ENCODE peak calls at places on chromosome 2, in six cellular contexts. A is K562, R is GM12878, C is GM12891, K is HepG2, Z is H1. P is an unnamed sample.

GRCh38 chr2:88599527-88599926 is 27.7 kb downstream of the EIF2AK3 start:
- DNase-seq in A (no peak), R (no peak), C (no peak), K (no peak), Z (no peak), P (no peak)

GRCh38 chr2:20522311-20522710 is 75.4 kb downstream of the RHOB start:
- DNase-seq in A (no peak), R (no peak), C (no peak), K (no peak), Z (no peak), P (no peak)

GRCh38 chr2:88880441-88880953 is 189.0 kb downstream of the RPIA start:
- DNase-seq in A (peak), R (no peak), C (no peak), K (peak), Z (no peak), P (no peak)

GRCh38 chr2:46719499-46719898 is 196.1 kb downstream of the MCFD2 start:
- DNase-seq in A (no peak), R (no peak), C (no peak), K (no peak), Z (no peak), P (no peak)

GRCh38 chr2:149098722-149099121 is 60.2 kb downstream of the LYPD6B start:
- DNase-seq in A (no peak), R (no peak), C (no peak), K (no peak), Z (no peak), P (no peak)

GRCh38 chr2:182870227-182870626 is 3.8 kb upstream of the FRZB start:
- DNase-seq in A (peak), R (no peak), C (peak), K (peak), Z (peak), P (no peak)

GRCh38 chr2:68482296-68482695 is 14.9 kb downstream of the APLF start:
- DNase-seq in A (no peak), R (no peak), C (no peak), K (no peak), Z (no peak), P (no peak)

GRCh38 chr2:28716265-28716865 is 35.3 kb upstream of the PPP1CB start:
- DNase-seq in A (no peak), R (peak), C (no peak), K (peak), Z (no peak), P (no peak)

GRCh38 chr2:96764253-96764637 is 3.5 kb downstream of the CNNM4 start:
- DNase-seq in A (peak), R (no peak), C (no peak), K (no peak), Z (no peak), P (no peak)

GRCh38 chr2:226885769-226886435 is 50.0 kb downstream of the RHBDD1 start:
- DNase-seq in A (no peak), R (no peak), C (no peak), K (no peak), Z (no peak), P (no peak)

GRCh38 chr2:120934891-120935338 is 199.2 kb downstream of the GLI2 start:
- DNase-seq in A (peak), R (no peak), C (no peak), K (peak), Z (no peak), P (no peak)

GRCh38 chr2:174970092-174970491 is 35.1 kb downstream of the CHN1 start:
- DNase-seq in A (no peak), R (no peak), C (no peak), K (no peak), Z (no peak), P (no peak)

GRCh38 chr2:25270061-25270460 is 71.7 kb downstream of the DNMT3A start:
- DNase-seq in A (no peak), R (no peak), C (no peak), K (no peak), Z (no peak), P (no peak)

GRCh38 chr2:30484995-30485394 is 37.9 kb downstream of the LCLAT1 start:
- DNase-seq in A (no peak), R (no peak), C (no peak), K (no peak), Z (no peak), P (no peak)

GRCh38 chr2:19670303-19670702 is 231.5 kb downstream of the TTC32 start:
- DNase-seq in A (no peak), R (no peak), C (no peak), K (no peak), Z (no peak), P (no peak)

GRCh38 chr2:55961318-55961911 is 37.8 kb upstream of the EFEMP1 start:
- DNase-seq in A (peak), R (no peak), C (peak), K (peak), Z (no peak), P (no peak)

GRCh38 chr2:23363831-23364230 is 21.1 kb upstream of the KLHL29 start:
- DNase-seq in A (no peak), R (no peak), C (no peak), K (no peak), Z (no peak), P (no peak)

GRCh38 chr2:41779873-41780272 is 267.9 kb upstream of the PKDCC start:
- DNase-seq in A (no peak), R (no peak), C (no peak), K (no peak), Z (no peak), P (no peak)

GRCh38 chr2:101989740-101990460 is 1.9 kb upstream of the IL1R2 start:
- DNase-seq in A (no peak), R (no peak), C (no peak), K (no peak), Z (no peak), P (no peak)

GRCh38 chr2:89763581-89764485 is 1072.4 kb downstream of the RPIA start:
- DNase-seq in A (no peak), R (no peak), C (no peak), K (no peak), Z (no peak), P (no peak)

GRCh38 chr2:170505631-170506270 is 209.4 kb upstream of the SP5 start:
- DNase-seq in A (no peak), R (no peak), C (no peak), K (no peak), Z (no peak), P (no peak)

GRCh38 chr2:48946444-48947048 is 191.0 kb upstream of the LHCGR start:
- DNase-seq in A (peak), R (peak), C (peak), K (peak), Z (no peak), P (peak)

GRCh38 chr2:234494361-234495075 is 2.4 kb downstream of the ARL4C start:
- DNase-seq in A (no peak), R (no peak), C (no peak), K (no peak), Z (no peak), P (no peak)

GRCh38 chr2:132804045-132804444 is 134.0 kb upstream of the LYPD1 start:
- DNase-seq in A (no peak), R (no peak), C (no peak), K (no peak), Z (no peak), P (no peak)

GRCh38 chr2:36403675-36404230 is 48.2 kb downstream of the CRIM1 start:
- DNase-seq in A (no peak), R (no peak), C (no peak), K (peak), Z (no peak), P (no peak)

GRCh38 chr2:48852938-48853337 is 97.4 kb upstream of the LHCGR start:
- DNase-seq in A (no peak), R (no peak), C (no peak), K (no peak), Z (no peak), P (no peak)

GRCh38 chr2:27240406-27240805 is 22.4 kb downstream of the SLC30A3 start:
- DNase-seq in A (no peak), R (no peak), C (no peak), K (no peak), Z (no peak), P (no peak)

GRCh38 chr2:99692785-99693184 is 203.0 kb upstream of the REV1 start:
- DNase-seq in A (no peak), R (no peak), C (no peak), K (no peak), Z (no peak), P (no peak)

GRCh38 chr2:144230452-144231085 is 289.4 kb downstream of the ZEB2 start:
- DNase-seq in A (peak), R (no peak), C (no peak), K (no peak), Z (no peak), P (no peak)

GRCh38 chr2:101017371-101017770 is 15.3 kb downstream of the RPL31 start:
- DNase-seq in A (no peak), R (no peak), C (no peak), K (no peak), Z (no peak), P (no peak)

GRCh38 chr2:99520813-99521212 is 31.0 kb upstream of the REV1 start:
- DNase-seq in A (no peak), R (no peak), C (no peak), K (no peak), Z (no peak), P (no peak)

DNA sequence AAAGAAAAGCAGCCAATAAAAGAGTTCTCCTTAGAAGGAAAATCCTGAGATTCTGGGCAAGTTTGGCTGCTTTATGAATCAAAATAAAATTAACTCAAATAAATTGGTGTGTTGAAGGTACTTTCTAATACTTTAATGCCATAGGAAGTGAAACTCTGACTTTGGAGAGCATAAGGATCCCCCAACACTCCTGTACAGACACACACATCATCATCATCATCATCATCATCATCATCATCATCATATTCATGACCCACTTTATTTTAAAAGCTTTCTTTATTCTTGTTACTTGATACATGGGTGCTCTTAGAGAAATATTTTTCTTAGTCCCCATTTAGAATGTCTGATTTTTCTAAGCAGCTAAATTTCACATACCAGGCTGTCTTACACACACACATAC is 283.1 kb upstream of the CYRIA start:
- DNase-seq in A (no peak), R (no peak), C (no peak), K (no peak), Z (no peak), P (no peak)
- TF ChIP-seq POLR2A in A (no peak), R (no peak), C (no peak), K (no peak), Z (no peak), P (no peak)

DNA sequence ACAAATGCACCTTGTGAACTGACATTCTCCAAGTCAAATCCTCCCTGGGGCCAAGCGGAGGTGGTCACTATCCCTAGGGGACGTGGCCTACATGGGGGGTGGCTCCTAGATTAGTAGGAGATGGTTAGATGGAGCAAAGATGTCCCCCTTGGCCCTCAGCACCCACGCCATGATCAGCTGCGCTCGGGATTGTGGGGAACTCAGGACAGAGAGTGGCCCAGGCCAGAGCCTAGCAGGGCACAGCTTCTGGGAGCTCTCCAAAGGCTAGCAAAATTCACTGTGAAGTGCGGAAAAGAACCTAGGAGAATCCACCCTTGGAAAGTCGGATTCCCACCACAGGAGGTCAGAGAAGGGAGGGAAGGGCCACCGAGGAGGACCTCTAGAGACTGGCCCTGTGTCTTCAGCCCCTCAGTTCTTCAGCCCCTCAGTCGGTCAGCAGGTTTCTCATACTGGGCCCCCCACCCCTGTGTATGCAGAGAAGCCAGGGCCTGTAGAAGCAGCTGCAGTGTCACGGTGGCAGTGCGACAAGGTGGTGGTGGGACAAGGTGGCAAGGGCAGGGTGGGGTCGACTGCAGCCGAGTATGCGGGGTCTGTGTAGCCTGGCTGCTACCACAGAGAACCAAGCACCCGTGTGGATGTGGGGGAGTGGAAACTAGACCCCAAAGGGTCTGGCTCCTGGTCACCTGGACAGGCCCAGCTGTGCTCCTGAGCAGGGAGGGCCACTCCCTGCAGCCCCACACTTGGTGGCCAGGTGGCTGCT is 18.4 kb downstream of the GPR55 start:
- DNase-seq in A (no peak), R (no peak), C (no peak), K (no peak), Z (no peak), P (no peak)
- TF ChIP-seq TAF1 in A (no peak), R (no peak), C (no peak), K (no peak), Z (no peak), P (no peak)

GRCh38 chr2:223797811-223798721 is 39.3 kb downstream of the AP1S3 start:
- DNase-seq in A (no peak), R (peak), C (peak), K (peak), Z (no peak), P (peak)

GRCh38 chr2:223800908-223801307 is 36.5 kb downstream of the AP1S3 start:
- DNase-seq in A (no peak), R (no peak), C (no peak), K (no peak), Z (no peak), P (no peak)

GRCh38 chr2:223801702-223802101 is 35.7 kb downstream of the AP1S3 start:
- DNase-seq in A (no peak), R (no peak), C (no peak), K (no peak), Z (no peak), P (no peak)

DNA sequence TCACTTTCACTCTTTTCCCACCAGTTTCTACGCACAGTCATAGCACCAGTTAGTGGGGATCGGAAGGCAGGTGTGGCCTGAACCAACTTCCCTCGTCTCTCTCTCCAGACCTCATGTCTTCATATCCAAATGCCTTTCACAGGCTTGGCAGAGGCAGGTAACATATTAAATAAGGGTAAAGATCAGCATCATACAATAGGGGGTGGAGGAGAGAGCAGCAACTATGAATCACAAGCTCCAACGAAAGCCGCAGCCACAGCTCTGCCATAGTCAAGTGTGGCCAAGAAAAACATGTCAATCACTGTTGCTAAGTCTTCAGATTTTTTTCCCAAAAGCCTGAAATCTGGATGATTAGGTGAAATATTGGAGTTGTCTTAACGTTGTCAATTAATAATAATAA is 40.3 kb downstream of the AP1S3 start:
- DNase-seq in A (no peak), R (no peak), C (no peak), K (no peak), Z (no peak), P (no peak)
- TF ChIP-seq POLR2AphosphoS5 in A (no peak), R (no peak), C (no peak), K (no peak), Z (no peak), P (no peak)

GRCh38 chr2:38665854-38666577 is at the start of gene GALM:
- DNase-seq in A (peak), R (no peak), C (no peak), K (peak), Z (peak), P (no peak)
- TF ChIP-seq POLR2A in A (peak), R (no peak), C (no peak), K (peak), Z (peak), P (no peak)

GRCh38 chr2:113158884-113159553 is 14.8 kb upstream of the PSD4 start:
- DNase-seq in A (no peak), R (no peak), C (no peak), K (no peak), Z (peak), P (no peak)
- TF ChIP-seq TAF1 in A (no peak), R (no peak), C (no peak), K (no peak), Z (no peak), P (no peak)